ENCODE peak calls at places on chromosome 9, in four cellular contexts. Y is sciatic nerve; M is MV-4-11; V is stimulated activated CD4-positive, alpha-beta T cell treated with anti-CD3 and anti-CD28 coated beads, Interleukin-4, amount 100 ng/mL, for 4 hours. A is an unnamed sample.

GRCh38 chr9:134225186-134225585 is 60.8 kb upstream of the RNU6ATAC start:
- DNase-seq in Y (no peak), M (no peak), V (no peak), A (no peak)

GRCh38 chr9:99335280-99335679 is 113.2 kb downstream of the SEC61B start:
- DNase-seq in Y (no peak), M (no peak), V (no peak), A (no peak)

GRCh38 chr9:15221746-15222145 is 85.3 kb downstream of the TTC39B start:
- DNase-seq in Y (no peak), M (no peak), V (no peak), A (no peak)

GRCh38 chr9:129384138-129384886 is 206.3 kb upstream of the IER5L start:
- DNase-seq in Y (peak), M (peak), V (no peak), A (no peak)

GRCh38 chr9:105290401-105290800 is 46.0 kb downstream of the SLC44A1 start:
- DNase-seq in Y (no peak), M (peak), V (no peak), A (no peak)

GRCh38 chr9:12191630-12192029 is 501.6 kb upstream of the TYRP1 start:
- DNase-seq in Y (no peak), M (no peak), V (no peak), A (no peak)

GRCh38 chr9:35603506-35603985 is 1.5 kb upstream of the TESK1 start:
- DNase-seq in Y (peak), M (peak), V (no peak), A (no peak)

GRCh38 chr9:84325347-84325982 is 15.1 kb downstream of the SLC28A3 start:
- DNase-seq in Y (no peak), M (no peak), V (no peak), A (no peak)

GRCh38 chr9:69877852-69878507 is 57.4 kb downstream of the CFAP95 start:
- DNase-seq in Y (no peak), M (peak), V (no peak), A (no peak)

GRCh38 chr9:107363511-107364182 is 80.6 kb downstream of the RAD23B start:
- DNase-seq in Y (no peak), M (no peak), V (no peak), A (no peak)

GRCh38 chr9:77013186-77013931 is 6.1 kb upstream of the FOXB2 start:
- DNase-seq in Y (no peak), M (no peak), V (no peak), A (no peak)

GRCh38 chr9:80127920-80128319 is 556.2 kb downstream of the TLE4 start:
- DNase-seq in Y (no peak), M (no peak), V (no peak), A (no peak)

GRCh38 chr9:98944130-98945074 is 695 bp downstream of the COL15A1 start:
- DNase-seq in Y (no peak), M (peak), V (peak), A (no peak)

GRCh38 chr9:131395027-131395744 is 1.3 kb downstream of the PRRC2B start:
- DNase-seq in Y (no peak), M (peak), V (peak), A (no peak)

GRCh38 chr9:70470050-70471015 is 55.9 kb upstream of the KLF9 start:
- DNase-seq in Y (no peak), M (no peak), V (no peak), A (no peak)

GRCh38 chr9:76591256-76591950 is 132.4 kb downstream of the GCNT1 start:
- DNase-seq in Y (no peak), M (peak), V (no peak), A (no peak)

GRCh38 chr9:134844821-134845220 is 35.8 kb upstream of the FCN2 start:
- DNase-seq in Y (no peak), M (no peak), V (no peak), A (no peak)

GRCh38 chr9:135507104-135508035 is 6.9 kb downstream of the MRPS2 start:
- DNase-seq in Y (peak), M (no peak), V (no peak), A (no peak)

GRCh38 chr9:103713631-103714030 is 380.5 kb upstream of the SMC2 start:
- DNase-seq in Y (no peak), M (no peak), V (no peak), A (no peak)

GRCh38 chr9:105678163-105678562 is 15.9 kb downstream of the TAL2 start:
- DNase-seq in Y (no peak), M (no peak), V (no peak), A (no peak)

GRCh38 chr9:109781086-109781485 is 1.1 kb downstream of the PALM2AKAP2 start:
- DNase-seq in Y (no peak), M (no peak), V (no peak), A (no peak)

GRCh38 chr9:108880917-108881316 is 18.9 kb downstream of the ACTL7A start:
- DNase-seq in Y (no peak), M (no peak), V (no peak), A (no peak)

GRCh38 chr9:108467653-108468324 is 388.0 kb downstream of the ACTL7B start:
- DNase-seq in Y (no peak), M (no peak), V (no peak), A (peak)

GRCh38 chr9:136306691-136307208 is 2.9 kb upstream of the CCDC187 start:
- DNase-seq in Y (no peak), M (no peak), V (no peak), A (no peak)

GRCh38 chr9:137455361-137455991 is 3.7 kb downstream of the NSMF start:
- DNase-seq in Y (peak), M (no peak), V (no peak), A (no peak)

GRCh38 chr9:70880523-70880922 is 240.9 kb downstream of the TRPM3 start:
- DNase-seq in Y (no peak), M (no peak), V (no peak), A (no peak)

GRCh38 chr9:34457266-34458012 is 931 bp downstream of the FAM219A start:
- DNase-seq in Y (peak), M (no peak), V (no peak), A (peak)

GRCh38 chr9:69173497-69173890 is 583 bp upstream of the TJP2 start:
- DNase-seq in Y (no peak), M (peak), V (no peak), A (no peak)

GRCh38 chr9:111759762-111760639 is 34.7 kb downstream of the SHOC1 start:
- DNase-seq in Y (no peak), M (peak), V (peak), A (peak)

GRCh38 chr9:100099722-100100042 is 639 bp downstream of the INVS start:
- DNase-seq in Y (no peak), M (no peak), V (no peak), A (no peak)

GRCh38 chr9:106921341-106921899 is 58.5 kb downstream of the ZNF462 start:
- DNase-seq in Y (no peak), M (no peak), V (no peak), A (no peak)

GRCh38 chr9:20513126-20513913 is 109.0 kb downstream of the MLLT3 start:
- DNase-seq in Y (no peak), M (no peak), V (no peak), A (no peak)

GRCh38 chr9:98427491-98427890 is 172.0 kb upstream of the TBC1D2 start:
- DNase-seq in Y (no peak), M (no peak), V (no peak), A (no peak)

A was measured in HS-27A.